ENCODE peak calls at places on chromosomes 2 and 18, in seven cellular contexts. One of them, this sample, is unnamed. For H3K9me3 and H3K4me1, the result is how much of the 10 kb centered on the place peaks cover.

GRCh38 chr2:65392609-65393008 is 39.8 kb downstream of the SPRED2 start:
- DNase-seq in neural progenitor cell: no peak
- DNase-seq in OCI-LY7: no peak
- DNase-seq in heart left ventricle: no peak
- DNase-seq in astrocyte: no peak
- DNase-seq in fibroblast of lung: no peak
- DNase-seq in right lobe of liver: no peak
- DNase-seq in this sample: no peak

GRCh38 chr18:47591429-47591828 is 339.0 kb downstream of the SMAD2 start:
- DNase-seq in fibroblast of lung: no peak
- DNase-seq in heart left ventricle: no peak
- DNase-seq in OCI-LY7: no peak
- DNase-seq in right lobe of liver: no peak
- DNase-seq in astrocyte: no peak
- DNase-seq in neural progenitor cell: no peak
- DNase-seq in this sample: no peak

GRCh38 chr2:140526575-140526974 is 1604.2 kb downstream of the LRP1B start:
- DNase-seq in right lobe of liver: no peak
- DNase-seq in OCI-LY7: no peak
- DNase-seq in neural progenitor cell: no peak
- DNase-seq in fibroblast of lung: no peak
- DNase-seq in astrocyte: peak
- DNase-seq in heart left ventricle: no peak
- DNase-seq in this sample: no peak

GRCh38 chr2:217520361-217521010 is 482.3 kb downstream of the TNS1 start:
- DNase-seq in OCI-LY7: no peak
- DNase-seq in heart left ventricle: no peak
- DNase-seq in neural progenitor cell: no peak
- DNase-seq in fibroblast of lung: no peak
- DNase-seq in astrocyte: no peak
- DNase-seq in right lobe of liver: no peak
- DNase-seq in this sample: no peak

GRCh38 chr2:172970660-172971059 is 105.0 kb upstream of the MAP3K20 start:
- DNase-seq in heart left ventricle: no peak
- DNase-seq in neural progenitor cell: no peak
- DNase-seq in astrocyte: no peak
- DNase-seq in OCI-LY7: no peak
- DNase-seq in right lobe of liver: no peak
- DNase-seq in fibroblast of lung: no peak
- DNase-seq in this sample: no peak

GRCh38 chr2:86275384-86275799 is 62.0 kb downstream of the REEP1 start:
- DNase-seq in heart left ventricle: no peak
- DNase-seq in right lobe of liver: no peak
- DNase-seq in fibroblast of lung: no peak
- DNase-seq in OCI-LY7: no peak
- DNase-seq in astrocyte: no peak
- DNase-seq in neural progenitor cell: no peak
- DNase-seq in this sample: no peak

GRCh38 chr2:64866797-64867196 is 122.4 kb upstream of the SLC1A4 start:
- DNase-seq in OCI-LY7: no peak
- DNase-seq in neural progenitor cell: no peak
- DNase-seq in astrocyte: peak
- DNase-seq in fibroblast of lung: peak
- DNase-seq in heart left ventricle: no peak
- DNase-seq in right lobe of liver: peak
- DNase-seq in this sample: no peak

GRCh38 chr18:140670-141266 is 17.6 kb upstream of the USP14 start:
- DNase-seq in astrocyte: no peak
- DNase-seq in OCI-LY7: no peak
- DNase-seq in right lobe of liver: no peak
- DNase-seq in fibroblast of lung: no peak
- DNase-seq in neural progenitor cell: no peak
- DNase-seq in heart left ventricle: no peak
- DNase-seq in this sample: no peak

GRCh38 chr2:95670686-95671085 is 78.9 kb downstream of the TRIM43 start:
- DNase-seq in fibroblast of lung: no peak
- DNase-seq in OCI-LY7: no peak
- DNase-seq in heart left ventricle: no peak
- DNase-seq in neural progenitor cell: no peak
- DNase-seq in astrocyte: no peak
- DNase-seq in right lobe of liver: no peak
- DNase-seq in this sample: no peak

GRCh38 chr2:15920696-15921095 is 19.7 kb upstream of the MYCN start:
- DNase-seq in fibroblast of lung: no peak
- DNase-seq in astrocyte: no peak
- DNase-seq in OCI-LY7: no peak
- DNase-seq in heart left ventricle: no peak
- DNase-seq in neural progenitor cell: no peak
- DNase-seq in right lobe of liver: no peak
- DNase-seq in this sample: no peak
- H3K9me3 ChIP-seq in fibroblast of lung: under half
- H3K9me3 ChIP-seq in astrocyte: under half
- H3K9me3 ChIP-seq in OCI-LY7: under half
- H3K9me3 ChIP-seq in heart left ventricle: under half
- H3K9me3 ChIP-seq in neural progenitor cell: under half
- H3K9me3 ChIP-seq in right lobe of liver: under half
- H3K9me3 ChIP-seq in this sample: under half

GRCh38 chr2:23745068-23745725 is 181.7 kb downstream of the ATAD2B start:
- DNase-seq in fibroblast of lung: no peak
- DNase-seq in right lobe of liver: no peak
- DNase-seq in heart left ventricle: no peak
- DNase-seq in neural progenitor cell: no peak
- DNase-seq in OCI-LY7: no peak
- DNase-seq in astrocyte: no peak
- DNase-seq in this sample: no peak

GRCh38 chr2:23751747-23752265 is 175.1 kb downstream of the ATAD2B start:
- DNase-seq in heart left ventricle: no peak
- DNase-seq in right lobe of liver: no peak
- DNase-seq in neural progenitor cell: no peak
- DNase-seq in astrocyte: peak
- DNase-seq in OCI-LY7: no peak
- DNase-seq in fibroblast of lung: no peak
- DNase-seq in this sample: no peak

GRCh38 chr2:23745726-23746105 is 181.2 kb downstream of the ATAD2B start:
- DNase-seq in right lobe of liver: no peak
- DNase-seq in fibroblast of lung: peak
- DNase-seq in heart left ventricle: peak
- DNase-seq in astrocyte: peak
- DNase-seq in neural progenitor cell: no peak
- DNase-seq in OCI-LY7: no peak
- DNase-seq in this sample: peak

GRCh38 chr2:23746141-23746863 is 180.6 kb downstream of the ATAD2B start:
- DNase-seq in OCI-LY7: no peak
- DNase-seq in astrocyte: no peak
- DNase-seq in right lobe of liver: no peak
- DNase-seq in fibroblast of lung: no peak
- DNase-seq in heart left ventricle: no peak
- DNase-seq in neural progenitor cell: no peak
- DNase-seq in this sample: no peak
- H3K4me1 ChIP-seq in OCI-LY7: under half
- H3K4me1 ChIP-seq in astrocyte: under half
- H3K4me1 ChIP-seq in right lobe of liver: under half
- H3K4me1 ChIP-seq in fibroblast of lung: under half
- H3K4me1 ChIP-seq in heart left ventricle: under half
- H3K4me1 ChIP-seq in neural progenitor cell: under half
- H3K4me1 ChIP-seq in this sample: under half

DNA sequence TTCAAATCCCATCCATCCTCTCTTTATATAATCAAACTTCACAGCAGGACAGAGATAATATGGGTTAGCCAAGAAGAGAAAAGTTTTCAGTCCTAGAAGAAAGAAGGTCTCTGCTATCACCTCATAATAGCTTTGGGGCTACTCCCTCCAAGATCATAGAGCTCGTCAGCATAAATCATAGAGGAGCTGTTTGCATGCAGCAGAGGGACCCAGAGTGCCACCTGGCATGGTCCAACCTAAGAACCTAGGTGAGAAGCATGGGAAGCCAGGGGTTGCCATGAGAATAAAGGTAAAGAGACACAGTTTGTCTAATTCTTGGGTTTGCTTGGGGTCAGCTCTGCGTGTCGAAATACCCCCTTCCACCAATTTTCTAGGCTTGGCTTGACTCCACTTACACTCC is 87.1 kb upstream of the CYP1B1 start:
- DNase-seq in right lobe of liver: peak
- DNase-seq in OCI-LY7: peak
- DNase-seq in heart left ventricle: no peak
- DNase-seq in neural progenitor cell: no peak
- DNase-seq in astrocyte: no peak
- DNase-seq in fibroblast of lung: no peak
- DNase-seq in this sample: no peak
- TF ChIP-seq CTCF in right lobe of liver: peak
- TF ChIP-seq CTCF in OCI-LY7: no peak
- TF ChIP-seq CTCF in heart left ventricle: no peak
- TF ChIP-seq CTCF in neural progenitor cell: no peak
- TF ChIP-seq CTCF in astrocyte: no peak
- TF ChIP-seq CTCF in fibroblast of lung: no peak
- TF ChIP-seq CTCF in this sample: no peak

GRCh38 chr18:79897940-79898625 is 53.4 kb downstream of the SLC66A2 start:
- DNase-seq in astrocyte: no peak
- DNase-seq in heart left ventricle: no peak
- DNase-seq in neural progenitor cell: no peak
- DNase-seq in OCI-LY7: no peak
- DNase-seq in fibroblast of lung: no peak
- DNase-seq in right lobe of liver: no peak
- DNase-seq in this sample: no peak

GRCh38 chr18:79899609-79900435 is 51.6 kb downstream of the SLC66A2 start:
- DNase-seq in right lobe of liver: no peak
- DNase-seq in OCI-LY7: no peak
- DNase-seq in neural progenitor cell: no peak
- DNase-seq in fibroblast of lung: no peak
- DNase-seq in heart left ventricle: peak
- DNase-seq in astrocyte: no peak
- DNase-seq in this sample: no peak

GRCh38 chr18:79900610-79901570 is 50.6 kb downstream of the SLC66A2 start:
- DNase-seq in heart left ventricle: peak
- DNase-seq in OCI-LY7: no peak
- DNase-seq in fibroblast of lung: no peak
- DNase-seq in neural progenitor cell: no peak
- DNase-seq in right lobe of liver: no peak
- DNase-seq in astrocyte: no peak
- DNase-seq in this sample: peak

GRCh38 chr18:79898952-79899608 is 52.4 kb downstream of the SLC66A2 start:
- DNase-seq in right lobe of liver: no peak
- DNase-seq in heart left ventricle: peak
- DNase-seq in OCI-LY7: no peak
- DNase-seq in astrocyte: no peak
- DNase-seq in fibroblast of lung: no peak
- DNase-seq in neural progenitor cell: no peak
- DNase-seq in this sample: no peak

DNA sequence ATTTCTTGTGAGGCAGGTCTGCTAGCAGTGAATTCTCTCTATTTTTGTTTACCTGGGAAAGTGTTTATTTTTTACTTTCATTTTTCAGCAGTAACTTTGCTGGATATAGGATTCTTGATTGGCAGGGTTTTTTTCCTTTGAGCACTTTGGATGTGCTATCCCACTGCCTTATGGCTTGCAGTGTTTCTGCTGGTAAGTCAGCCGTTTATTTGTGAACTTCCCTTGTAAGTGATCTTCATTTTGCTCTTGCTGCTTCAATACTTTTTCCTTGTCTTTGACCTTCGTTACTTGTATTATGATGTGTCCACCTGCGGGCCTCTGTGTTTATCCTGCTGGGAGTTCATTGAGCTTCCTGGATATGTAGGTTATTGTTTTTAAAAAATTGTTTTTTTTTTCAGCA is 54.7 kb downstream of the SLC66A2 start:
- DNase-seq in heart left ventricle: no peak
- DNase-seq in right lobe of liver: no peak
- DNase-seq in OCI-LY7: no peak
- DNase-seq in fibroblast of lung: no peak
- DNase-seq in neural progenitor cell: no peak
- DNase-seq in astrocyte: no peak
- DNase-seq in this sample: no peak
- H3K9me3 ChIP-seq in heart left ventricle: under half
- H3K9me3 ChIP-seq in right lobe of liver: under half
- H3K9me3 ChIP-seq in OCI-LY7: under half
- H3K9me3 ChIP-seq in fibroblast of lung: under half
- H3K9me3 ChIP-seq in neural progenitor cell: under half
- H3K9me3 ChIP-seq in astrocyte: under half
- H3K9me3 ChIP-seq in this sample: under half

GRCh38 chr2:152508446-152508845 is 173.5 kb downstream of the FMNL2 start:
- DNase-seq in OCI-LY7: no peak
- DNase-seq in fibroblast of lung: peak
- DNase-seq in heart left ventricle: no peak
- DNase-seq in right lobe of liver: no peak
- DNase-seq in neural progenitor cell: no peak
- DNase-seq in astrocyte: peak
- DNase-seq in this sample: no peak

GRCh38 chr2:152506843-152507242 is 171.9 kb downstream of the FMNL2 start:
- DNase-seq in right lobe of liver: no peak
- DNase-seq in fibroblast of lung: no peak
- DNase-seq in astrocyte: peak
- DNase-seq in neural progenitor cell: no peak
- DNase-seq in heart left ventricle: no peak
- DNase-seq in OCI-LY7: no peak
- DNase-seq in this sample: no peak

GRCh38 chr2:152504618-152505017 is 169.6 kb downstream of the FMNL2 start:
- DNase-seq in neural progenitor cell: no peak
- DNase-seq in OCI-LY7: no peak
- DNase-seq in heart left ventricle: no peak
- DNase-seq in right lobe of liver: no peak
- DNase-seq in fibroblast of lung: no peak
- DNase-seq in astrocyte: peak
- DNase-seq in this sample: no peak

GRCh38 chr2:152507941-152508340 is 173.0 kb downstream of the FMNL2 start:
- DNase-seq in fibroblast of lung: no peak
- DNase-seq in astrocyte: no peak
- DNase-seq in OCI-LY7: no peak
- DNase-seq in heart left ventricle: no peak
- DNase-seq in neural progenitor cell: no peak
- DNase-seq in right lobe of liver: no peak
- DNase-seq in this sample: no peak

DNA sequence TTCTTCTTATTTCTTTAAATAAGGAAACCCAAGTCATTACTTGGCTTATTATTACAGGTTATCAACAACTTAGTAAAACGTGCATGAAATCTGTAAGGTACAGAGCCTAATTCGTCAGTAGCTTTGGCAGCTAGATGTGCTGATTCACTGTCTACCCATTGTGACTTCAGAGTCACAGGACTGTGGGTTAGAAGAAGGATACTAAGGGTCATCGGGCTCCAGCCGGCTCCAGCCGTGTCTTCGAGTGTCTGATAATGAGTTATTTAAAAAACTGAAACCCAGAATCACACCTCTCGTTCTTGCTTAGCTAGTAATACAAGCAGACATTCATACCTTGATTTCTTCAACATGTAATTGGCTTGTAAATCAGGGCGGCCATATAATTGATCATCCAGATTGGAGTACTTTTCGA is 170.5 kb downstream of the FMNL2 start:
- DNase-seq in astrocyte: peak
- DNase-seq in neural progenitor cell: no peak
- DNase-seq in heart left ventricle: no peak
- DNase-seq in OCI-LY7: no peak
- DNase-seq in fibroblast of lung: peak
- DNase-seq in right lobe of liver: peak
- DNase-seq in this sample: no peak
- H3K4me1 ChIP-seq in astrocyte: under half
- H3K4me1 ChIP-seq in neural progenitor cell: under half
- H3K4me1 ChIP-seq in heart left ventricle: under half
- H3K4me1 ChIP-seq in OCI-LY7: under half
- H3K4me1 ChIP-seq in fibroblast of lung: under half
- H3K4me1 ChIP-seq in right lobe of liver: under half
- H3K4me1 ChIP-seq in this sample: under half

This sample was measured in pancreas.